ENCODE peak calls at places on chromosomes 6 and 20, in ten cellular contexts. L is testis, F is IMR-90, D is Peyer's patch, K is ovary, R is mammary epithelial cell, Q is AG04450, M is left lung, X is Calu3, T is mesothelial cell of epicardium. Y is an unnamed sample.
A peak's percentile ranks its signal among the peaks of the same experiment; 100 is the strongest.

GRCh38 chr20:61436268-61436667 is 184.2 kb downstream of the CDH4 start:
- DNase-seq in L (no peak), F (peak; percentile 61), D (no peak), K (no peak), R (peak; percentile 90), Q (no peak), M (no peak), X (no peak), T (no peak), Y (no peak)

GRCh38 chr6:168384045-168385038 is 56.6 kb upstream of the SMOC2 start:
- DNase-seq in L (peak; percentile 36), F (no peak), D (no peak), K (no peak), R (no peak), Q (no peak), M (peak; percentile 43), X (no peak), T (no peak), Y (no peak)

GRCh38 chr6:139905404-139906052 is 531.1 kb upstream of the CITED2 start:
- DNase-seq in L (no peak), F (no peak), D (no peak), K (no peak), R (no peak), Q (no peak), M (no peak), X (no peak), T (no peak), Y (no peak)

GRCh38 chr6:32843321-32843978 is 397 bp downstream of the PSMB8 start:
- DNase-seq in L (no peak), F (no peak), D (peak; percentile 53), K (peak; percentile 65), R (no peak), Q (no peak), M (peak; percentile 88), X (peak; percentile 24), T (no peak), Y (no peak)

GRCh38 chr6:126539022-126539421 is 199.1 kb downstream of the CENPW start:
- DNase-seq in L (no peak), F (peak; percentile 52), D (no peak), K (no peak), R (peak; percentile 71), Q (no peak), M (no peak), X (no peak), T (no peak), Y (no peak)

GRCh38 chr6:29506446-29507067 is 18.8 kb upstream of the MAS1L start:
- DNase-seq in L (no peak), F (no peak), D (no peak), K (no peak), R (no peak), Q (no peak), M (no peak), X (no peak), T (no peak), Y (no peak)

GRCh38 chr6:139977887-139978332 is 603.5 kb upstream of the CITED2 start:
- DNase-seq in L (no peak), F (peak; percentile 72), D (no peak), K (no peak), R (peak; percentile 83), Q (no peak), M (no peak), X (peak; percentile 56), T (no peak), Y (no peak)

GRCh38 chr6:26249959-26250805 is 114.8 kb upstream of the BTN3A2 start:
- DNase-seq in L (peak; percentile 78), F (peak; percentile 73), D (peak; percentile 94), K (no peak), R (peak; percentile 84), Q (no peak), M (peak; percentile 85), X (peak; percentile 81), T (peak; percentile 72), Y (peak; percentile 62)

GRCh38 chr20:24097051-24097450 is 108.5 kb upstream of the GGTLC1 start:
- DNase-seq in L (no peak), F (no peak), D (no peak), K (no peak), R (no peak), Q (no peak), M (no peak), X (no peak), T (no peak), Y (no peak)

GRCh38 chr6:45116714-45117410 is 211.3 kb upstream of the RUNX2 start:
- DNase-seq in L (no peak), F (peak; percentile 78), D (no peak), K (no peak), R (peak; percentile 41), Q (peak; percentile 18), M (no peak), X (no peak), T (no peak), Y (no peak)

GRCh38 chr6:35973670-35974222 is 50.7 kb downstream of the SLC26A8 start:
- DNase-seq in L (no peak), F (no peak), D (peak; percentile 69), K (no peak), R (no peak), Q (no peak), M (no peak), X (peak; percentile 54), T (no peak), Y (no peak)

GRCh38 chr20:755931-756330 is 12.4 kb downstream of the SLC52A3 start:
- DNase-seq in L (no peak), F (no peak), D (no peak), K (no peak), R (peak; percentile 31), Q (no peak), M (no peak), X (no peak), T (no peak), Y (no peak)

GRCh38 chr20:761418-762381 is 6.6 kb downstream of the SLC52A3 start:
- DNase-seq in L (no peak), F (no peak), D (no peak), K (no peak), R (no peak), Q (no peak), M (no peak), X (no peak), T (no peak), Y (no peak)

GRCh38 chr20:757509-757908 is 10.8 kb downstream of the SLC52A3 start:
- DNase-seq in L (no peak), F (no peak), D (no peak), K (no peak), R (no peak), Q (no peak), M (no peak), X (no peak), T (no peak), Y (no peak)

GRCh38 chr20:764255-764654 is 4.0 kb downstream of the SLC52A3 start:
- DNase-seq in L (no peak), F (no peak), D (no peak), K (no peak), R (no peak), Q (no peak), M (no peak), X (no peak), T (no peak), Y (no peak)

GRCh38 chr20:760751-761417 is 7.4 kb downstream of the SLC52A3 start:
- DNase-seq in L (peak; percentile 69), F (no peak), D (no peak), K (no peak), R (no peak), Q (no peak), M (peak; percentile 83), X (no peak), T (peak; percentile 73), Y (no peak)
- TF ChIP-seq CTCF in L (peak; percentile 69), F (peak; percentile 44), D (peak; percentile 63), K (no peak), R (peak; percentile 55), Q (peak; percentile 59), M (peak; percentile 71), X (peak; percentile 63), T (peak; percentile 97), Y (peak; percentile 43)

GRCh38 chr20:39851459-39851858 is 837.6 kb downstream of the MAFB start:
- DNase-seq in L (no peak), F (peak; percentile 85), D (no peak), K (no peak), R (peak; percentile 71), Q (peak; percentile 38), M (no peak), X (no peak), T (no peak), Y (no peak)

GRCh38 chr20:39855056-39855455 is 834.0 kb downstream of the MAFB start:
- DNase-seq in L (no peak), F (no peak), D (no peak), K (no peak), R (no peak), Q (no peak), M (no peak), X (no peak), T (no peak), Y (no peak)

GRCh38 chr20:39855799-39856198 is 833.2 kb downstream of the MAFB start:
- DNase-seq in L (no peak), F (peak; percentile 79), D (no peak), K (no peak), R (no peak), Q (no peak), M (no peak), X (no peak), T (no peak), Y (no peak)

GRCh38 chr20:39853050-39853449 is 836.0 kb downstream of the MAFB start:
- DNase-seq in L (no peak), F (no peak), D (no peak), K (no peak), R (no peak), Q (no peak), M (no peak), X (no peak), T (no peak), Y (no peak)

DNA sequence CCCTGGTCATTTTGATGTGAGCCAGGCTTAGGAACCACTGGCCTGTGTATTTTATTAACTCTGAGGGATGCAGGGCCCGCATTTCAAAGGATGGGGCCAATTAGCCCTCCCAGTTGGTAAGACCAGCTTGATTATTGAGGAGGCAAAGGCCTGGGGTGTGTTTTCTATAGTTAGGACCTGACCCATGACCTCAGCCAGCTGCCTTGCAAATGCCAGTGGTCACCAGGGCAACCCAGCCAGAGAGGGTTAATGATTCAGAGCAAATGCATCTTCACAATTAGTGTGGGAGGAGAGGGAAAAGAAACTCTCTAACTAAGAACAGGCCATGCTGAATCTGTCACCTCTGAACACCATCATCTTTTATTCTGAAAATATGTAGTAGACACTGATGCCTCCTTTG is 835.4 kb downstream of the MAFB start:
- DNase-seq in L (no peak), F (peak; percentile 82), D (no peak), K (no peak), R (peak; percentile 59), Q (peak; percentile 58), M (no peak), X (no peak), T (no peak), Y (no peak)
- TF ChIP-seq CTCF in L (no peak), F (no peak), D (no peak), K (no peak), R (no peak), Q (no peak), M (no peak), X (no peak), T (no peak), Y (no peak)

GRCh38 chr6:90126178-90126577 is 170.5 kb downstream of the BACH2 start:
- DNase-seq in L (no peak), F (no peak), D (no peak), K (no peak), R (no peak), Q (no peak), M (no peak), X (no peak), T (no peak), Y (no peak)
- TF ChIP-seq CTCF in L (no peak), F (no peak), D (no peak), K (no peak), R (no peak), Q (no peak), M (no peak), X (no peak), T (no peak), Y (no peak)

GRCh38 chr20:32190608-32191415 is 16.7 kb downstream of the PLAGL2 start:
- DNase-seq in L (no peak), F (no peak), D (peak; percentile 47), K (no peak), R (no peak), Q (no peak), M (no peak), X (no peak), T (no peak), Y (no peak)
- TF ChIP-seq CTCF in L (no peak), F (no peak), D (no peak), K (no peak), R (no peak), Q (no peak), M (no peak), X (no peak), T (no peak), Y (no peak)

Y was measured in natural killer cell.